ENCODE peak calls at places on chromosomes 6 and 20, in six cellular contexts. F, W, G, B, I and T are unnamed samples.

GRCh38 chr6:100035873-100036653 is 42.0 kb upstream of the MCHR2 start:
- DNase-seq in F (no peak), W (no peak), G (no peak), B (no peak), I (no peak), T (no peak)

GRCh38 chr6:167779123-167779992 is 47.4 kb upstream of the AFDN start:
- DNase-seq in F (no peak), W (no peak), G (peak), B (no peak), I (no peak), T (no peak)

GRCh38 chr20:45017859-45018258 is 51.5 kb downstream of the STK4 start:
- DNase-seq in F (no peak), W (no peak), G (no peak), B (no peak), I (no peak), T (no peak)

GRCh38 chr20:41118632-41119031 is 18.7 kb upstream of the PLCG1 start:
- DNase-seq in F (no peak), W (no peak), G (no peak), B (peak), I (no peak), T (no peak)

GRCh38 chr20:46113071-46113470 is 5.0 kb upstream of the CD40 start:
- DNase-seq in F (no peak), W (no peak), G (no peak), B (no peak), I (no peak), T (no peak)

GRCh38 chr6:119446623-119447008 is 97.1 kb upstream of the MAN1A1 start:
- DNase-seq in F (peak), W (no peak), G (no peak), B (peak), I (no peak), T (no peak)

GRCh38 chr20:57439432-57439831 is 48.2 kb downstream of the RBM38 start:
- DNase-seq in F (peak), W (no peak), G (peak), B (peak), I (no peak), T (no peak)

GRCh38 chr6:161922631-161923119 is 648.8 kb upstream of the AGPAT4 start:
- DNase-seq in F (peak), W (peak), G (peak), B (peak), I (peak), T (no peak)

GRCh38 chr20:62577447-62577846 is 64.9 kb upstream of the SLCO4A1 start:
- DNase-seq in F (no peak), W (no peak), G (no peak), B (no peak), I (no peak), T (no peak)

GRCh38 chr6:15962449-15962764 is 166.5 kb upstream of the MYLIP start:
- DNase-seq in F (no peak), W (no peak), G (no peak), B (no peak), I (peak), T (no peak)

GRCh38 chr6:37965964-37966676 is 146.6 kb downstream of the ZFAND3 start:
- DNase-seq in F (no peak), W (no peak), G (no peak), B (peak), I (no peak), T (no peak)

GRCh38 chr20:54649511-54649962 is 174.1 kb downstream of the DOK5 start:
- DNase-seq in F (peak), W (peak), G (peak), B (peak), I (peak), T (no peak)

GRCh38 chr20:44738779-44739477 is 6.7 kb upstream of the KCNK15 start:
- DNase-seq in F (peak), W (peak), G (peak), B (peak), I (peak), T (no peak)

GRCh38 chr20:62493253-62493885 is 17.6 kb upstream of the GATA5 start:
- DNase-seq in F (no peak), W (no peak), G (no peak), B (no peak), I (no peak), T (no peak)

GRCh38 chr6:82013561-82014275 is 233.8 kb downstream of the IBTK start:
- DNase-seq in F (no peak), W (no peak), G (no peak), B (peak), I (no peak), T (no peak)

GRCh38 chr6:138996524-138996923 is 8.5 kb upstream of the REPS1 start:
- DNase-seq in F (no peak), W (no peak), G (no peak), B (peak), I (no peak), T (no peak)

GRCh38 chr20:47558699-47559098 is 57.0 kb downstream of the NCOA3 start:
- DNase-seq in F (no peak), W (no peak), G (no peak), B (no peak), I (no peak), T (no peak)

GRCh38 chr20:35660122-35660937 is 4.4 kb downstream of the CPNE1 start:
- DNase-seq in F (no peak), W (peak), G (no peak), B (no peak), I (no peak), T (no peak)

GRCh38 chr20:4592316-4593148 is 129.2 kb upstream of the PRND start:
- DNase-seq in F (no peak), W (peak), G (no peak), B (peak), I (no peak), T (peak)

GRCh38 chr20:50405235-50405914 is 104.8 kb upstream of the PTPN1 start:
- DNase-seq in F (no peak), W (no peak), G (no peak), B (no peak), I (no peak), T (no peak)